ENCODE peak calls at places on chromosomes 13 and 19, in six cellular contexts. X is C1 segment of cervical spinal cord; A is putamen; B is iPS DF 6.9; J is activated CD8-positive, alpha-beta T cell treated with anti-CD3 and anti-CD28 coated beads for 36 hours; Z is Caco-2. H is an unnamed sample.

GRCh38 chr19:48479686-48480085 is 10.5 kb downstream of the CYTH2 start:
- DNase-seq in X (no peak), A (no peak), B (no peak), J (no peak), Z (no peak), H (no peak)

GRCh38 chr13:91174886-91175501 is 172.5 kb upstream of the MIR17HG start:
- DNase-seq in X (no peak), A (no peak), B (no peak), J (no peak), Z (no peak), H (no peak)

GRCh38 chr19:8352134-8352827 is 9.2 kb upstream of the KANK3 start:
- DNase-seq in X (no peak), A (no peak), B (no peak), J (no peak), Z (no peak), H (no peak)

GRCh38 chr19:47560999-47561398 is 11.9 kb downstream of the ZNF541 start:
- DNase-seq in X (no peak), A (no peak), B (no peak), J (no peak), Z (no peak), H (no peak)

GRCh38 chr19:30311911-30312310 is 60.3 kb upstream of the ZNF536 start:
- DNase-seq in X (no peak), A (no peak), B (no peak), J (no peak), Z (no peak), H (no peak)

GRCh38 chr19:3723883-3724282 is 15.7 kb downstream of the TJP3 start:
- DNase-seq in X (no peak), A (no peak), B (no peak), J (no peak), Z (no peak), H (no peak)

GRCh38 chr19:10808937-10809655 is 26.9 kb downstream of the TMED1 start:
- DNase-seq in X (no peak), A (no peak), B (no peak), J (peak), Z (no peak), H (no peak)

GRCh38 chr13:110382229-110382628 is 75.1 kb downstream of the COL4A2 start:
- DNase-seq in X (no peak), A (no peak), B (no peak), J (no peak), Z (no peak), H (no peak)

H was measured in NCI-H187 treated with DMSO at 0.1 percent for 48 hours.